ENCODE peak calls at places on chromosomes 2 and 18, in seven cellular contexts. E, N, J, U, H, X and S are unnamed samples.

GRCh38 chr2:219856602-219857001 is 229.2 kb downstream of the SLC4A3 start:
- DNase-seq in U (no peak), E (no peak), N (no peak), X (no peak), H (no peak), J (no peak), S (no peak)

GRCh38 chr18:21191596-21192307 is 50.3 kb upstream of the GREB1L start:
- DNase-seq in H (peak; percentile 57), U (peak; percentile 21), E (no peak), X (peak; percentile 71), J (peak; percentile 83), N (peak; percentile 39), S (peak; percentile 46)

GRCh38 chr2:160464017-160464416 is 29.6 kb downstream of the RBMS1 start:
- DNase-seq in X (no peak), E (no peak), N (no peak), H (no peak), U (no peak), J (no peak), S (no peak)

GRCh38 chr2:171478345-171478744 is 43.9 kb upstream of the CYBRD1 start:
- DNase-seq in X (no peak), E (no peak), J (no peak), U (no peak), N (peak; percentile 15), H (no peak), S (peak; percentile 76)

GRCh38 chr18:33556846-33557245 is 21.2 kb upstream of the ASXL3 start:
- DNase-seq in U (no peak), N (no peak), J (no peak), X (no peak), E (no peak), H (no peak), S (no peak)

GRCh38 chr2:134258684-134259408 is 5.0 kb downstream of the MGAT5 start:
- DNase-seq in N (no peak), X (peak; percentile 32), J (peak; percentile 27), E (peak; percentile 51), U (peak; percentile 41), H (no peak), S (no peak)

GRCh38 chr2:185531721-185532120 is 206.9 kb upstream of the FSIP2 start:
- DNase-seq in U (no peak), J (no peak), H (no peak), E (no peak), N (no peak), X (no peak), S (no peak)

GRCh38 chr2:232141591-232141990 is 180.1 kb downstream of the DIS3L2 start:
- DNase-seq in E (no peak), H (no peak), U (no peak), N (no peak), X (no peak), J (no peak), S (no peak)

GRCh38 chr18:46385124-46385523 is 271.9 kb downstream of the LOXHD1 start:
- DNase-seq in N (no peak), X (no peak), J (no peak), E (no peak), H (no peak), U (no peak), S (no peak)

GRCh38 chr2:31366733-31367132 is 47.8 kb downstream of the XDH start:
- DNase-seq in E (no peak), H (no peak), N (no peak), U (no peak), J (no peak), X (no peak), S (no peak)

GRCh38 chr2:112795720-112796119 is 11.4 kb upstream of the IL1A start:
- DNase-seq in N (no peak), E (no peak), X (no peak), U (no peak), J (peak; percentile 71), H (no peak), S (no peak)

GRCh38 chr18:55402731-55403405 is 185.1 kb downstream of the TCF4 start:
- DNase-seq in H (no peak), J (no peak), U (no peak), X (no peak), N (peak; percentile 57), E (no peak), S (peak; percentile 38)

GRCh38 chr2:164778723-164779122 is 62.9 kb downstream of the COBLL1 start:
- DNase-seq in U (no peak), X (no peak), N (no peak), J (no peak), E (no peak), H (no peak), S (no peak)

GRCh38 chr2:201855356-201855755 is 49.0 kb downstream of the CDK15 start:
- DNase-seq in J (no peak), E (no peak), N (no peak), H (no peak), U (no peak), X (no peak), S (no peak)

GRCh38 chr2:26598336-26599006 is 42.7 kb downstream of the CIB4 start:
- DNase-seq in E (no peak), J (no peak), X (no peak), N (no peak), U (no peak), H (no peak), S (no peak)

GRCh38 chr2:36376992-36377738 is 21.6 kb downstream of the CRIM1 start:
- DNase-seq in E (no peak), U (no peak), H (no peak), J (no peak), X (peak; percentile 73), N (no peak), S (peak; percentile 44)

GRCh38 chr2:226739508-226740030 is 60.1 kb downstream of the IRS1 start:
- DNase-seq in X (no peak), J (no peak), N (no peak), U (no peak), E (no peak), H (no peak), S (no peak)

GRCh38 chr2:40304340-40304739 is 147.6 kb downstream of the SLC8A1 start:
- DNase-seq in H (no peak), J (no peak), N (peak; percentile 26), X (no peak), U (peak; percentile 29), E (no peak), S (peak; percentile 87)

GRCh38 chr2:66434679-66435548 is at the start of gene MEIS1:
- DNase-seq in X (peak; percentile 81), U (peak; percentile 87), E (no peak), N (peak; percentile 96), H (peak; percentile 86), J (peak; percentile 86), S (peak; percentile 100)

GRCh38 chr18:59921384-59921891 is 21.6 kb downstream of the PMAIP1 start:
- DNase-seq in E (peak; percentile 27), J (peak; percentile 17), N (no peak), X (peak; percentile 18), U (no peak), H (no peak), S (no peak)

GRCh38 chr2:224948005-224948404 is 94.3 kb downstream of the DOCK10 start:
- DNase-seq in U (no peak), J (no peak), X (no peak), E (no peak), N (no peak), H (no peak), S (no peak)

GRCh38 chr2:43088148-43089073 is 138.0 kb downstream of the ZFP36L2 start:
- DNase-seq in N (peak; percentile 55), H (no peak), X (no peak), E (no peak), J (no peak), U (no peak), S (peak; percentile 63)

GRCh38 chr2:181106229-181106628 is 125.8 kb downstream of the UBE2E3 start:
- DNase-seq in U (no peak), H (no peak), X (no peak), N (peak; percentile 17), J (no peak), E (no peak), S (peak; percentile 6)